ENCODE peak calls at places on chromosomes 13 and 19, in ten cellular contexts. L is kidney; O is psoas muscle; U is tibial nerve; S is CD4-positive, alpha-beta T cell; I is CD8-positive, alpha-beta memory T cell; M is H9; P is thoracic aorta; N is RWPE1; W is endothelial cell of umbilical vein. X is an unnamed sample.

GRCh38 chr19:54266133-54266532 is 9.1 kb upstream of the LILRB5 start:
- DNase-seq in P (no peak), M (peak; percentile 92), O (peak; percentile 56), I (peak; percentile 42), L (no peak), U (peak; percentile 51), S (peak; percentile 49), W (peak; percentile 70), N (peak; percentile 60), X (peak; percentile 69)

GRCh38 chr13:40668335-40668734 is 1.9 kb upstream of the FOXO1 start:
- DNase-seq in U (peak; percentile 50), M (peak; percentile 64), P (no peak), N (peak; percentile 20), I (peak; percentile 26), S (peak; percentile 8), L (no peak), W (peak; percentile 45), O (peak; percentile 48), X (no peak)

GRCh38 chr19:41356984-41357739 is 3.4 kb upstream of the TGFB1 start:
- DNase-seq in N (no peak), W (no peak), L (no peak), O (no peak), I (no peak), M (no peak), S (no peak), P (no peak), U (no peak), X (no peak)

GRCh38 chr19:38263696-38264485 is 482 bp upstream of the SPINT2 start:
- DNase-seq in S (peak; percentile 69), N (peak; percentile 95), M (peak; percentile 97), P (peak; percentile 46), I (peak; percentile 39), U (no peak), O (no peak), L (peak; percentile 96), W (no peak), X (peak; percentile 43)

GRCh38 chr13:44300895-44301638 is 72.6 kb upstream of the SERP2 start:
- DNase-seq in O (peak; percentile 39), M (no peak), I (no peak), S (no peak), P (no peak), U (no peak), L (no peak), W (peak; percentile 74), N (peak; percentile 92), X (no peak)

GRCh38 chr19:2053601-2054389 is 2.8 kb upstream of the MKNK2 start:
- DNase-seq in M (peak; percentile 31), P (no peak), N (no peak), W (peak; percentile 69), L (peak; percentile 96), O (peak; percentile 67), U (no peak), I (no peak), S (no peak), X (no peak)

GRCh38 chr19:49554701-49555181 is 25.6 kb downstream of the NOSIP start:
- DNase-seq in S (no peak), L (no peak), N (no peak), M (no peak), I (no peak), W (peak; percentile 94), P (no peak), O (peak; percentile 26), U (no peak), X (no peak)

GRCh38 chr19:15251010-15251748 is 18.9 kb upstream of the EPHX3 start:
- DNase-seq in P (peak; percentile 56), L (peak; percentile 89), S (no peak), N (peak; percentile 43), M (no peak), I (no peak), U (no peak), W (peak; percentile 66), O (peak; percentile 57), X (no peak)

GRCh38 chr13:66933994-66934393 is 296.1 kb downstream of the PCDH9 start:
- DNase-seq in I (no peak), N (peak; percentile 50), P (no peak), M (no peak), O (no peak), S (no peak), W (no peak), U (no peak), L (no peak), X (no peak)

GRCh38 chr13:99893567-99893966 is 78.0 kb downstream of the ZIC5 start:
- DNase-seq in M (no peak), P (no peak), I (no peak), W (no peak), L (no peak), U (no peak), O (no peak), N (no peak), S (no peak), X (no peak)
- H3K27ac ChIP-seq in M (no peak overlapping the region), P (no peak overlapping the region), I (no peak overlapping the region), W (no peak overlapping the region), L (no peak overlapping the region), U (no peak overlapping the region), O (no peak overlapping the region), N (no peak overlapping the region), S (no peak overlapping the region), X (no peak overlapping the region)

GRCh38 chr13:103573446-103573845 is 507.2 kb upstream of the SLC10A2 start:
- DNase-seq in M (no peak), S (no peak), N (no peak), P (no peak), U (no peak), I (no peak), L (peak; percentile 59), O (no peak), W (no peak), X (no peak)

GRCh38 chr13:103568314-103568713 is 502.1 kb upstream of the SLC10A2 start:
- DNase-seq in U (no peak), O (no peak), S (no peak), W (no peak), M (no peak), I (no peak), P (no peak), L (no peak), N (no peak), X (no peak)
- H3K27ac ChIP-seq in U (no peak overlapping the region), O (no peak overlapping the region), S (no peak overlapping the region), W (no peak overlapping the region), M (no peak overlapping the region), I (no peak overlapping the region), P (no peak overlapping the region), L (no peak overlapping the region), N (no peak overlapping the region), X (no peak overlapping the region)

GRCh38 chr13:51220706-51221105 is 1.5 kb upstream of the FAM124A start:
- DNase-seq in P (no peak), O (no peak), S (no peak), N (no peak), M (no peak), I (no peak), W (no peak), L (no peak), U (no peak), X (no peak)
- H3K27ac ChIP-seq in P (no peak overlapping the region), O (no peak overlapping the region), S (no peak overlapping the region), N (no peak overlapping the region), M (no peak overlapping the region), I (no peak overlapping the region), W (no peak overlapping the region), L (no peak overlapping the region), U (no peak overlapping the region), X (no peak overlapping the region)

DNA sequence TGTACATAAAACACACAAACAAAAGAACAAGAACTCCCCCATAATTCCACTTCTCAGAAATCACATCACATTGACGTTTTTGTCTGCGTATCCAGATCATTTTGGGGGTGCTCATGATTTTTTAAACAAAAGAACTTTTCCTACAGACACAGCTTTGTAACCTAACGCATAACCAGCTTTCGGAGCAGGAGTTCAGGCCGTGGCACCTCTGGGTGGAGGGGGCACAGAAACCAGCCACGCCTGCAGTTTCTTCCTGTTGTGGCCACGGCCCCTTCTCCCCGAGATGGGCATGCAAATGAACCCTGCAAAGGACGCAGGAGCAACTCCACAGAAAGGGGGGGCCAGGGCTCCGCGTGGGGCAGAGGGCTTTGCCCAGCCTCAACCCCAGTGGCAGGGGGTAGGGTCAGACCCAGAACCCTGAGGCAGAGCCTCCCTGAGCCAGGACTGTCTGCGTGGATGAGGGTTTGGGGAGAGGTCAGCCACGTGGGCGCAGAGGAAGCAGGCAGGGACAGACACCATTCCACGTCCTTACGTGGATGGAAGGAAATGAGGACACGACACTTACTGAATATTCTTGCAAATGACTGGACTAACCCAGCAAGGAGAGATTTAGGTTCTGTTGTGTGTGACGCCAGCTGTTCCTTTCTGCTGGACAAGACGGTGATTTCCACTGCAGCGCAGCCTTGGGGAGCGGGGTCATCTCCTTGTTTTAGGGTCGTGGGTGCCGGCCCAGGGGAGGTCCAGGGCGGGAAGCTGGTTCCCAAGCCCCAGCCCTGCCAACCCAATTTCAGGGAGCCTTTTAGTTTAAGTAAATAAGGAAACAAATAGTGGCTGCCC is 64.3 kb downstream of the RASA3 start:
- DNase-seq in L (peak; percentile 80), S (no peak), O (no peak), N (no peak), P (no peak), M (no peak), U (peak; percentile 12), W (no peak), I (no peak), X (no peak)
- H3K27ac ChIP-seq in L (no peak overlapping the region), S (peak overlapping the region; percentile 74), O (peak overlapping the region; percentile 73), N (peak overlapping the region; percentile 100), P (peak overlapping the region; percentile 95), M (no peak overlapping the region), U (peak overlapping the region; percentile 88), W (peak overlapping the region; percentile 57), I (no peak overlapping the region), X (peak overlapping the region; percentile 95)